ENCODE peak calls at places on chromosomes 7 and 10, in five cellular contexts. M, F, T, Z and G are unnamed samples. For H3K9me3, the result is how much of the 10 kb centered on the place peaks cover.

GRCh38 chr7:141113131-141113530 is 39.3 kb downstream of the TMEM178B start:
- DNase-seq in M (no peak), F (no peak), T (no peak), Z (no peak), G (no peak)

GRCh38 chr10:76218045-76218444 is 786.6 kb downstream of the LRMDA start:
- DNase-seq in M (no peak), F (peak), T (no peak), Z (no peak), G (no peak)

GRCh38 chr10:17452060-17452894 is 2.1 kb downstream of the ST8SIA6 start:
- DNase-seq in M (no peak), F (no peak), T (no peak), Z (no peak), G (no peak)

GRCh38 chr10:125038637-125039036 is 96.7 kb downstream of the ZRANB1 start:
- DNase-seq in M (no peak), F (peak), T (peak), Z (no peak), G (no peak)

GRCh38 chr7:68689087-68689433 is 909.2 kb upstream of the AUTS2 start:
- DNase-seq in M (no peak), F (no peak), T (no peak), Z (no peak), G (no peak)

GRCh38 chr7:29193316-29194205 is 1.0 kb upstream of the CHN2 start:
- DNase-seq in M (no peak), F (no peak), T (no peak), Z (no peak), G (no peak)

GRCh38 chr10:97888641-97889262 is 39.1 kb downstream of the GOLGA7B start:
- DNase-seq in M (no peak), F (no peak), T (no peak), Z (no peak), G (no peak)

GRCh38 chr10:128624656-128625530 is 498.7 kb upstream of the MKI67 start:
- DNase-seq in M (no peak), F (no peak), T (no peak), Z (no peak), G (no peak)

DNA sequence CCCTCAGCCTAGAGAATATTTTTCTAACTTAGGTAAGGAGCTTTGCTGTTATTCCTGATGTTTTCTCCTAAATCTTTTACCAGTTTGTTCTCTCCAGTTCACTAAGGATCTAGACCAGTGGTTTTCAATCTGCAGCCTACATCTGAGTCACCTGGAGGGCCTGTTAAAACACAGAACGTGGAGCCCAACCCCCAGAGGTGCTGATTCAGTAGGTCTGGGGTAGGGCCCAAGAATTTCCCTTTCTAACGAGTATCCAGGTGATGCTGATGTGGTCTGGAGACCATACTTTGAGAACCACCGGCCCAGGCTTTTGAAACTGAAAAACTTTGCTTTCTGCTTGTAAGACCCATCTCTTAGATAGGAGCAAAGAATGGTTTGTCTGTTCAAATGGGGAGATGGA is 51.2 kb upstream of the KMT2E start:
- DNase-seq in M (no peak), F (no peak), T (no peak), Z (no peak), G (no peak)
- H3K27ac ChIP-seq in M (no peak), F (no peak), T (no peak), Z (peak), G (no peak)

DNA sequence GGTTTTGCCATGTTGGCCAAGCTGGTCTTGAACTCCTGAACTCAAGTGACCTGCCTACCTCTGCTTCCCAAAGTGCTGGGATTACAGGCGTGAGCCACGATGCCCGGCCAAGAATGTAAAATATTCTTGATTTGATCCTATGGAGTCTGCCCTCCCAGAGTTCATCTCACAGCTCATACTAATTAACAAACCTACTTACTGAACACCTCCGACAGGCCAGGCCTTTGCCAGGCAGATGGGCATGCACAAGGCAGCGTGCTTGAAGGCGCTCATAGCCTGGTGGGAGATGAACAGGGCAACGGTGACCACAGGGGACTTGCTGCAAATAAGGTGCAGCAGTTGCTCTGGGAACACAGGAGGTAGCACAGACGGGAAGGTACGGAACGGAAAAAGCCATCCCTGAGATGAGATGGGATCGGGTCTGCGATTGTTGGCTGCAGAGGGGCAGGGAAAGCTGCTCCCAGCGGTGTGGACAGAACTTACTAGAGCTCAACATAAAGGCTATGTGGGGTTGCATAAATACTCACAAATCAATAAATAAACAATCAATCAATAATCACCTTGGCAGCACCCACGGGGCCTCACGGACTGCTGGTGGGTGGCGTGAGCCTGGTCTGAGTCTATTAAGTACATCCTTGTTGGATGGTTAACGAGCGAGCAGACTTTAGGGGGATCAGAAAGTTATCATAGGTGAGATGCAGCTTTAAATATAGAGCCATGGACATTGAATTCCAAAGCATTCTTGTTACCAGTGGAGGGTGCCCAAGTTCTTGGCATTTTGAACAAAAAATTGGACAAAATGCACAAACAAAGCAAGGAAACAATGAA is 4.7 kb downstream of the ACBD7 start:
- DNase-seq in M (no peak), F (no peak), T (no peak), Z (no peak), G (no peak)
- H3K4me3 ChIP-seq in M (peak), F (no peak), T (peak), Z (peak), G (peak)

DNA sequence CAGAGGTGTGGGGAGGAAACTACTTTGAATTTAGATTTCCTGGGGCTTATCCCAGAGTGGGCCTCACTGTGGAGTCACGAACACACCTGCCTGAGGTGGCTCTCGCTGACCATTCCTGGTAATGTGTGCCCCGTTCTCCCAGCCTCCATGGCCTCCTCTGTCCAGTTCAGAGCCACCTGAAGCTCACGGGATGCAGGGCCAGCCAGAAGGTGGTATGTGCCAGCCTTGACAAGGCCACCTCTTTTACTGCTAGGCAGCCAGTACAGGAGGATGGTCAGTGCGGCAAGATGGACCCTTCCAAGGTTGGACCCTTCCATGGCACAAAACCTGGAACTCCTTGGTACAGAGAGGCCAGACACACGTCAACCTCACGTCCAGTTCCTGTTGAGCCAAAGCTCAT is 210.3 kb downstream of the DNAJB6 start:
- DNase-seq in M (no peak), F (no peak), T (no peak), Z (no peak), G (no peak)
- H3K9me3 ChIP-seq in M (under half), F (under half), T (under half), Z (under half), G (half or more)

GRCh38 chr7:7737674-7738073 is 19.3 kb upstream of the RPA3 start:
- DNase-seq in M (no peak), F (no peak), T (no peak), Z (no peak), G (no peak)
- H3K27ac ChIP-seq in M (peak), F (no peak), T (no peak), Z (no peak), G (no peak)

GRCh38 chr10:131313377-131313776 is 1.9 kb upstream of the TCERG1L start:
- DNase-seq in M (no peak), F (no peak), T (no peak), Z (no peak), G (no peak)

GRCh38 chr10:131310904-131311660 is 439 bp downstream of the TCERG1L start:
- DNase-seq in M (no peak), F (peak), T (no peak), Z (no peak), G (no peak)

GRCh38 chr10:131312261-131312801 is 810 bp upstream of the TCERG1L start:
- DNase-seq in M (no peak), F (peak), T (no peak), Z (no peak), G (no peak)

GRCh38 chr10:131310054-131310903 is 1.2 kb downstream of the TCERG1L start:
- DNase-seq in M (no peak), F (peak), T (no peak), Z (no peak), G (no peak)

DNA sequence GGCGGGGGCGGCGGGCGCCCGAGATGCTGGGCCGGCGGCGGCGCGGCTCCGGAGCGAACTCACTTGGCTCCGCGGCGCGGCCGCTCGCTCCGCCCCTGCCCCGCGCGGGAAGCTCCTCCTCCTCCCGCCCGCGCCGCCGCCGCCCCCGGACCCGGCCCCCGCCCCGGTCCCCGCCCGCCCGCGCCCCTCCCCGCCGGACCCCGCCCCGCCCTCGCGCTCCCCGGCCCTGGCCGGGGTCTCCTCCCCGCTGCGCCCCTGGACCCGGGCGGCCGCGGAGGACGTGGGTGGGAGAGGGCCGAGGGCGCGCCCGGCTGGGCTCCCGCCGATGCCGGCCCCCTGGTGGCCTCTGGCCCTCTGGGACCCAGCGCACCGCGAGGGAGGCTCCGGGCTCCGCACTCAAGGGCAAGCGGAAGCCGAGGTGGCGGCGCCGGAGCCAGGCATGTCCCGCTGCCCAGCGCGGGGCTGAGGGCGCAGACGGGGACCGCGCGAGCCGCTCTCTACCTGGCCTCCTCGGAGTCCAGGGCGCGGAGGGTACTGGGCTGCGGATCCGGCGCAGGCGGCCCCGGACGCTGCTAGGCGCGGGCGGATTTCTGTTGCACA is at the start of gene TCERG1L:
- DNase-seq in M (no peak), F (peak), T (no peak), Z (no peak), G (no peak)
- H3K4me3 ChIP-seq in M (no peak), F (peak), T (peak), Z (peak), G (no peak)